ENCODE peak calls at places on chromosomes 7 and 10, in seven cellular contexts. One of them, this sample, is unnamed. For H3K9me3, the result is how much of the 10 kb centered on the place peaks cover.

GRCh38 chr7:24283900-24284698 is at the start of gene NPY:
- DNase-seq in PC-3: no peak
- DNase-seq in adrenal gland: no peak
- DNase-seq in tibial artery: no peak
- DNase-seq in ovary: no peak
- DNase-seq in mammary epithelial cell: no peak
- DNase-seq in neural progenitor cell: peak
- DNase-seq in this sample: peak

GRCh38 chr7:44242091-44242490 is 41.3 kb downstream of the YKT6 start:
- DNase-seq in PC-3: no peak
- DNase-seq in adrenal gland: no peak
- DNase-seq in tibial artery: no peak
- DNase-seq in ovary: no peak
- DNase-seq in mammary epithelial cell: no peak
- DNase-seq in neural progenitor cell: no peak
- DNase-seq in this sample: no peak

GRCh38 chr10:131549116-131549515 is 237.6 kb upstream of the TCERG1L start:
- DNase-seq in PC-3: no peak
- DNase-seq in adrenal gland: no peak
- DNase-seq in tibial artery: no peak
- DNase-seq in ovary: no peak
- DNase-seq in mammary epithelial cell: no peak
- DNase-seq in neural progenitor cell: no peak
- DNase-seq in this sample: no peak

GRCh38 chr7:87128883-87129282 is 23.4 kb upstream of the DMTF1 start:
- DNase-seq in PC-3: no peak
- DNase-seq in adrenal gland: no peak
- DNase-seq in tibial artery: no peak
- DNase-seq in ovary: no peak
- DNase-seq in mammary epithelial cell: no peak
- DNase-seq in neural progenitor cell: peak
- DNase-seq in this sample: no peak

GRCh38 chr10:75410135-75410787 is 8.7 kb upstream of the ZNF503 start:
- DNase-seq in PC-3: no peak
- DNase-seq in adrenal gland: no peak
- DNase-seq in tibial artery: no peak
- DNase-seq in ovary: peak
- DNase-seq in mammary epithelial cell: no peak
- DNase-seq in neural progenitor cell: peak
- DNase-seq in this sample: no peak

GRCh38 chr7:50304911-50305621 is 550 bp downstream of the IKZF1 start:
- DNase-seq in PC-3: no peak
- DNase-seq in adrenal gland: no peak
- DNase-seq in tibial artery: no peak
- DNase-seq in ovary: no peak
- DNase-seq in mammary epithelial cell: no peak
- DNase-seq in neural progenitor cell: peak
- DNase-seq in this sample: peak

GRCh38 chr10:113252650-113253560 is 299.9 kb upstream of the HABP2 start:
- DNase-seq in PC-3: no peak
- DNase-seq in adrenal gland: no peak
- DNase-seq in tibial artery: no peak
- DNase-seq in ovary: no peak
- DNase-seq in mammary epithelial cell: no peak
- DNase-seq in neural progenitor cell: peak
- DNase-seq in this sample: no peak

GRCh38 chr7:2258661-2259365 is 16.8 kb downstream of the NUDT1 start:
- DNase-seq in PC-3: no peak
- DNase-seq in adrenal gland: no peak
- DNase-seq in tibial artery: no peak
- DNase-seq in ovary: no peak
- DNase-seq in mammary epithelial cell: no peak
- DNase-seq in neural progenitor cell: no peak
- DNase-seq in this sample: no peak

GRCh38 chr7:102318482-102318971 is 31.9 kb downstream of the SH2B2 start:
- DNase-seq in PC-3: peak
- DNase-seq in adrenal gland: peak
- DNase-seq in tibial artery: no peak
- DNase-seq in ovary: no peak
- DNase-seq in mammary epithelial cell: peak
- DNase-seq in neural progenitor cell: no peak
- DNase-seq in this sample: no peak

GRCh38 chr10:32795598-32796183 is 162.3 kb downstream of the ITGB1 start:
- DNase-seq in PC-3: peak
- DNase-seq in adrenal gland: no peak
- DNase-seq in tibial artery: no peak
- DNase-seq in ovary: no peak
- DNase-seq in mammary epithelial cell: peak
- DNase-seq in neural progenitor cell: peak
- DNase-seq in this sample: no peak

GRCh38 chr7:136000288-136000913 is 23.2 kb upstream of the MTPN start:
- DNase-seq in PC-3: no peak
- DNase-seq in adrenal gland: no peak
- DNase-seq in tibial artery: no peak
- DNase-seq in ovary: no peak
- DNase-seq in mammary epithelial cell: no peak
- DNase-seq in neural progenitor cell: no peak
- DNase-seq in this sample: no peak

GRCh38 chr10:74153123-74153522 is 2.1 kb downstream of the ADK start:
- DNase-seq in PC-3: peak
- DNase-seq in adrenal gland: no peak
- DNase-seq in tibial artery: no peak
- DNase-seq in ovary: no peak
- DNase-seq in mammary epithelial cell: peak
- DNase-seq in neural progenitor cell: peak
- DNase-seq in this sample: no peak

GRCh38 chr7:104656467-104656866 is 328.1 kb downstream of the LHFPL3 start:
- DNase-seq in PC-3: no peak
- DNase-seq in adrenal gland: no peak
- DNase-seq in tibial artery: no peak
- DNase-seq in ovary: no peak
- DNase-seq in mammary epithelial cell: no peak
- DNase-seq in neural progenitor cell: no peak
- DNase-seq in this sample: no peak

GRCh38 chr7:120874722-120875121 is 16.8 kb upstream of the TSPAN12 start:
- DNase-seq in PC-3: no peak
- DNase-seq in adrenal gland: no peak
- DNase-seq in tibial artery: no peak
- DNase-seq in ovary: no peak
- DNase-seq in mammary epithelial cell: no peak
- DNase-seq in neural progenitor cell: no peak
- DNase-seq in this sample: no peak

GRCh38 chr7:44077681-44078091 is 4.6 kb downstream of the POLM start:
- DNase-seq in PC-3: no peak
- DNase-seq in adrenal gland: peak
- DNase-seq in tibial artery: no peak
- DNase-seq in ovary: no peak
- DNase-seq in mammary epithelial cell: no peak
- DNase-seq in neural progenitor cell: no peak
- DNase-seq in this sample: no peak

GRCh38 chr7:44757311-44757710 is 8.7 kb downstream of the ZMIZ2 start:
- DNase-seq in PC-3: no peak
- DNase-seq in adrenal gland: no peak
- DNase-seq in tibial artery: no peak
- DNase-seq in ovary: no peak
- DNase-seq in mammary epithelial cell: no peak
- DNase-seq in neural progenitor cell: no peak
- DNase-seq in this sample: no peak

GRCh38 chr7:19491821-19492452 is 216.9 kb downstream of the POLR1F start:
- DNase-seq in PC-3: peak
- DNase-seq in adrenal gland: no peak
- DNase-seq in tibial artery: no peak
- DNase-seq in ovary: no peak
- DNase-seq in mammary epithelial cell: peak
- DNase-seq in neural progenitor cell: peak
- DNase-seq in this sample: no peak

GRCh38 chr10:113681533-113682470 is 2.1 kb downstream of the CASP7 start:
- DNase-seq in PC-3: no peak
- DNase-seq in adrenal gland: no peak
- DNase-seq in tibial artery: no peak
- DNase-seq in ovary: no peak
- DNase-seq in mammary epithelial cell: no peak
- DNase-seq in neural progenitor cell: no peak
- DNase-seq in this sample: no peak

GRCh38 chr7:133021196-133021595 is 60.7 kb downstream of the CHCHD3 start:
- DNase-seq in PC-3: no peak
- DNase-seq in adrenal gland: no peak
- DNase-seq in tibial artery: no peak
- DNase-seq in ovary: no peak
- DNase-seq in mammary epithelial cell: no peak
- DNase-seq in neural progenitor cell: no peak
- DNase-seq in this sample: no peak

GRCh38 chr7:47300472-47301021 is 281.4 kb downstream of the TNS3 start:
- DNase-seq in PC-3: no peak
- DNase-seq in adrenal gland: no peak
- DNase-seq in tibial artery: no peak
- DNase-seq in ovary: no peak
- DNase-seq in mammary epithelial cell: no peak
- DNase-seq in neural progenitor cell: no peak
- DNase-seq in this sample: no peak

GRCh38 chr7:47301657-47302295 is 280.1 kb downstream of the TNS3 start:
- DNase-seq in PC-3: no peak
- DNase-seq in adrenal gland: no peak
- DNase-seq in tibial artery: no peak
- DNase-seq in ovary: no peak
- DNase-seq in mammary epithelial cell: no peak
- DNase-seq in neural progenitor cell: no peak
- DNase-seq in this sample: no peak

GRCh38 chr7:47302560-47302959 is 279.4 kb downstream of the TNS3 start:
- DNase-seq in PC-3: no peak
- DNase-seq in adrenal gland: no peak
- DNase-seq in tibial artery: no peak
- DNase-seq in ovary: no peak
- DNase-seq in mammary epithelial cell: no peak
- DNase-seq in neural progenitor cell: no peak
- DNase-seq in this sample: no peak

GRCh38 chr7:47299496-47299895 is 282.4 kb downstream of the TNS3 start:
- DNase-seq in PC-3: no peak
- DNase-seq in adrenal gland: no peak
- DNase-seq in tibial artery: no peak
- DNase-seq in ovary: no peak
- DNase-seq in mammary epithelial cell: no peak
- DNase-seq in neural progenitor cell: no peak
- DNase-seq in this sample: no peak

DNA sequence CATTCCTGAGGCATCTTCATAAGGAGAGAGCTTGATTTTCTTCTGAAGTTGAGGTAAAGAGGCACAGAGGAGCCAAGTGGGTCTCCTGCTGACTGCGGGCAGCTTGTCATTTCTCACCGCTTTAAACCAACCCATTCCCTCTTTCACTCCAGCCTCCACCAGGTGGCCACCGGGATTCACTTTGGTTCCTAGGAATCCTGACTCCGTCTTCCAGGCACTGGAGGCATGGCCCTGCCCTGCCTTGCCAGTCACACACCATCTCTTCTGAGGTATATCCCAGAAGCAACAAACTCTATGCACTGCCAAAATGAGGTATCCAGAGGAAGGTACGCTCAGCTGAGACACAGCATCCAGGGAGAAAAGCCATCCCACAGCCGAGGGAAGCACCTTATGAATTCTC is 280.8 kb downstream of the TNS3 start:
- DNase-seq in PC-3: no peak
- DNase-seq in adrenal gland: no peak
- DNase-seq in tibial artery: no peak
- DNase-seq in ovary: no peak
- DNase-seq in mammary epithelial cell: no peak
- DNase-seq in neural progenitor cell: peak
- DNase-seq in this sample: no peak
- TF ChIP-seq CTCF in PC-3: no peak
- TF ChIP-seq CTCF in adrenal gland: no peak
- TF ChIP-seq CTCF in tibial artery: no peak
- TF ChIP-seq CTCF in ovary: no peak
- TF ChIP-seq CTCF in mammary epithelial cell: peak
- TF ChIP-seq CTCF in neural progenitor cell: peak
- TF ChIP-seq CTCF in this sample: no peak

GRCh38 chr7:14196555-14196954 is 207.1 kb upstream of the ETV1 start:
- DNase-seq in PC-3: peak
- DNase-seq in adrenal gland: no peak
- DNase-seq in tibial artery: no peak
- DNase-seq in ovary: no peak
- DNase-seq in mammary epithelial cell: peak
- DNase-seq in neural progenitor cell: no peak
- DNase-seq in this sample: no peak

GRCh38 chr7:14191686-14192098 is 202.2 kb upstream of the ETV1 start:
- DNase-seq in PC-3: peak
- DNase-seq in adrenal gland: peak
- DNase-seq in tibial artery: no peak
- DNase-seq in ovary: no peak
- DNase-seq in mammary epithelial cell: peak
- DNase-seq in neural progenitor cell: no peak
- DNase-seq in this sample: no peak

GRCh38 chr7:14197280-14197679 is 207.8 kb upstream of the ETV1 start:
- DNase-seq in PC-3: no peak
- DNase-seq in adrenal gland: peak
- DNase-seq in tibial artery: no peak
- DNase-seq in ovary: no peak
- DNase-seq in mammary epithelial cell: no peak
- DNase-seq in neural progenitor cell: no peak
- DNase-seq in this sample: no peak

GRCh38 chr7:14195896-14196295 is 206.4 kb upstream of the ETV1 start:
- DNase-seq in PC-3: no peak
- DNase-seq in adrenal gland: no peak
- DNase-seq in tibial artery: no peak
- DNase-seq in ovary: no peak
- DNase-seq in mammary epithelial cell: no peak
- DNase-seq in neural progenitor cell: no peak
- DNase-seq in this sample: no peak

GRCh38 chr7:14195079-14195478 is 205.6 kb upstream of the ETV1 start:
- DNase-seq in PC-3: no peak
- DNase-seq in adrenal gland: no peak
- DNase-seq in tibial artery: no peak
- DNase-seq in ovary: no peak
- DNase-seq in mammary epithelial cell: no peak
- DNase-seq in neural progenitor cell: peak
- DNase-seq in this sample: no peak
- H3K9me3 ChIP-seq in PC-3: under half
- H3K9me3 ChIP-seq in adrenal gland: under half
- H3K9me3 ChIP-seq in tibial artery: under half
- H3K9me3 ChIP-seq in ovary: under half
- H3K9me3 ChIP-seq in mammary epithelial cell: under half
- H3K9me3 ChIP-seq in neural progenitor cell: under half
- H3K9me3 ChIP-seq in this sample: under half

GRCh38 chr7:65239707-65240352 is 133.8 kb upstream of the ZNF92 start:
- DNase-seq in PC-3: peak
- DNase-seq in adrenal gland: peak
- DNase-seq in tibial artery: no peak
- DNase-seq in ovary: no peak
- DNase-seq in mammary epithelial cell: peak
- DNase-seq in neural progenitor cell: peak
- DNase-seq in this sample: no peak
- TF ChIP-seq CTCF in PC-3: no peak
- TF ChIP-seq CTCF in adrenal gland: no peak
- TF ChIP-seq CTCF in tibial artery: no peak
- TF ChIP-seq CTCF in ovary: no peak
- TF ChIP-seq CTCF in mammary epithelial cell: no peak
- TF ChIP-seq CTCF in neural progenitor cell: peak
- TF ChIP-seq CTCF in this sample: no peak

DNA sequence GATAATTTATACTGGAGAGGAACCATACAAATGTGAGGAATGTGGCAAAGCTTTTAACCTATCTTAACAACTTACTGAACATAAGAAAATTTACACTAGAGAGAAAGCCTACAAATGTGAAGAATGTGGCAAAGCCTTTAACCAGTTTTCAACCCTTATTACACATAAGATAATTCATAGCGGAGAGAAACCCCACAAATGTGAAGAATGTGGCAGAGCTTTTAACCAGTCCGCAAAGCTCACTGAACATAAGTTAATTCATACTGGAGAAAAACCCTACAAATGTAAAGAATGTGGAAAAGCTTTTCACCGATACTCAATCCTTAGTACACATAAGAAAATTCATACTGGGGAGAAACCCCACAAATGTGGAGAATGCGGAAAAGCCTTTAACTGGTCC is 37.9 kb downstream of the ZNF138 start:
- DNase-seq in PC-3: no peak
- DNase-seq in adrenal gland: no peak
- DNase-seq in tibial artery: no peak
- DNase-seq in ovary: no peak
- DNase-seq in mammary epithelial cell: no peak
- DNase-seq in neural progenitor cell: no peak
- DNase-seq in this sample: no peak
- H3K9me3 ChIP-seq in PC-3: under half
- H3K9me3 ChIP-seq in adrenal gland: under half
- H3K9me3 ChIP-seq in tibial artery: under half
- H3K9me3 ChIP-seq in ovary: under half
- H3K9me3 ChIP-seq in mammary epithelial cell: under half
- H3K9me3 ChIP-seq in neural progenitor cell: under half
- H3K9me3 ChIP-seq in this sample: under half